ENCODE peak calls at places on chromosomes 1 and 21, in seven cellular contexts. B is upper lobe of right lung, V is uterus, L is iPS DF 6.9, M is thyroid gland, Y is cardiac muscle cell, G is A673. N is an unnamed sample.

GRCh38 chr1:158035976-158036583 is 42.6 kb downstream of the KIRREL1 start:
- DNase-seq in B (no peak), V (peak; percentile 74), L (no peak), M (peak; percentile 47), Y (peak; percentile 79), G (peak; percentile 72), N (peak; percentile 31)

GRCh38 chr1:15758537-15758936 is at the start of gene FBLIM1:
- DNase-seq in B (no peak), V (peak; percentile 54), L (no peak), M (peak; percentile 41), Y (peak; percentile 51), G (no peak), N (no peak)

GRCh38 chr1:94094466-94095111 is 26.4 kb downstream of the ABCA4 start:
- DNase-seq in B (no peak), V (peak; percentile 78), L (no peak), M (peak; percentile 83), Y (peak; percentile 92), G (peak; percentile 9), N (peak; percentile 19)

GRCh38 chr1:5427026-5427613 is 565.1 kb downstream of the NPHP4 start:
- DNase-seq in B (no peak), V (no peak), L (no peak), M (no peak), Y (no peak), G (no peak), N (no peak)

GRCh38 chr1:37255111-37255795 is 219.1 kb upstream of the ZC3H12A start:
- DNase-seq in B (no peak), V (no peak), L (peak; percentile 68), M (peak; percentile 4), Y (peak; percentile 16), G (peak; percentile 60), N (peak; percentile 61)

GRCh38 chr1:54356680-54357147 is 49.5 kb downstream of the SSBP3 start:
- DNase-seq in B (no peak), V (no peak), L (no peak), M (no peak), Y (no peak), G (no peak), N (no peak)

GRCh38 chr1:5525597-5526384 is 466.4 kb downstream of the NPHP4 start:
- DNase-seq in B (no peak), V (no peak), L (no peak), M (no peak), Y (no peak), G (no peak), N (no peak)

GRCh38 chr21:29378814-29379213 is 80.1 kb downstream of the BACH1 start:
- DNase-seq in B (no peak), V (no peak), L (no peak), M (no peak), Y (peak; percentile 63), G (no peak), N (no peak)

GRCh38 chr21:35473496-35473895 is 424.4 kb upstream of the RUNX1 start:
- DNase-seq in B (no peak), V (no peak), L (no peak), M (no peak), Y (no peak), G (no peak), N (no peak)

GRCh38 chr21:43280949-43281633 is 112.3 kb downstream of the CRYAA start:
- DNase-seq in B (peak; percentile 27), V (no peak), L (no peak), M (no peak), Y (no peak), G (no peak), N (no peak)

GRCh38 chr21:45041351-45041805 is 33.0 kb upstream of the ADARB1 start:
- DNase-seq in B (peak; percentile 81), V (peak; percentile 88), L (no peak), M (peak; percentile 37), Y (peak; percentile 96), G (no peak), N (no peak)

GRCh38 chr1:179921981-179922380 is 32.6 kb upstream of the CEP350 start:
- DNase-seq in B (no peak), V (no peak), L (no peak), M (no peak), Y (peak; percentile 25), G (no peak), N (no peak)

GRCh38 chr1:204190212-204191211 is 5.8 kb downstream of the KISS1 start:
- DNase-seq in B (no peak), V (peak; percentile 52), L (no peak), M (peak; percentile 7), Y (peak; percentile 73), G (peak; percentile 35), N (no peak)

GRCh38 chr1:230986976-230987375 is 8.1 kb downstream of the ARV1 start:
- DNase-seq in B (no peak), V (no peak), L (no peak), M (no peak), Y (peak; percentile 34), G (no peak), N (no peak)

GRCh38 chr1:54519709-54520108 is 28.3 kb upstream of the ACOT11 start:
- DNase-seq in B (no peak), V (no peak), L (no peak), M (no peak), Y (no peak), G (no peak), N (peak; percentile 29)

GRCh38 chr1:33296082-33296458 is 24.8 kb downstream of the A3GALT2 start:
- DNase-seq in B (peak; percentile 22), V (no peak), L (no peak), M (peak; percentile 5), Y (no peak), G (no peak), N (no peak)

GRCh38 chr1:8325771-8326170 is 7.9 kb downstream of the SLC45A1 start:
- DNase-seq in B (no peak), V (no peak), L (no peak), M (no peak), Y (no peak), G (no peak), N (no peak)

GRCh38 chr1:96538001-96538649 is 183.5 kb upstream of the PTBP2 start:
- DNase-seq in B (no peak), V (peak; percentile 53), L (no peak), M (peak; percentile 56), Y (peak; percentile 92), G (peak; percentile 70), N (no peak)
- H3K27ac ChIP-seq in B (peak overlapping the region; percentile 71), V (peak overlapping the region; percentile 85), L (no peak overlapping the region), M (peak overlapping the region; percentile 89), Y (peak overlapping the region; percentile 76), G (peak overlapping the region; percentile 56), N (no peak overlapping the region)

GRCh38 chr1:12184008-12184681 is 17.4 kb downstream of the TNFRSF1B start:
- DNase-seq in B (peak; percentile 87), V (peak; percentile 91), L (no peak), M (peak; percentile 40), Y (peak; percentile 96), G (no peak), N (peak; percentile 56)

GRCh38 chr1:12181568-12181967 is 14.8 kb downstream of the TNFRSF1B start:
- DNase-seq in B (no peak), V (no peak), L (no peak), M (no peak), Y (no peak), G (no peak), N (no peak)

GRCh38 chr1:12185036-12185435 is 18.2 kb downstream of the TNFRSF1B start:
- DNase-seq in B (no peak), V (no peak), L (no peak), M (no peak), Y (no peak), G (no peak), N (no peak)

GRCh38 chr1:12182410-12182946 is 15.7 kb downstream of the TNFRSF1B start:
- DNase-seq in B (no peak), V (no peak), L (no peak), M (no peak), Y (peak; percentile 30), G (no peak), N (no peak)

GRCh38 chr1:12183095-12183794 is 16.5 kb downstream of the TNFRSF1B start:
- DNase-seq in B (no peak), V (no peak), L (no peak), M (no peak), Y (no peak), G (no peak), N (no peak)
- H3K4me1 ChIP-seq in B (peaks cover 87% of the 10 kb centered on the region), V (peaks cover 25% of the 10 kb centered on the region), L (peaks cover 2% of the 10 kb centered on the region), M (peaks cover 5% of the 10 kb centered on the region), Y (peaks cover 20% of the 10 kb centered on the region), G (peaks cover 3% of the 10 kb centered on the region), N (peaks cover 30% of the 10 kb centered on the region)

GRCh38 chr1:223711838-223712183 is 528 bp upstream of the CAPN2 start:
- DNase-seq in B (no peak), V (no peak), L (no peak), M (no peak), Y (no peak), G (no peak), N (no peak)
- H3K27ac ChIP-seq in B (peak overlapping the region; percentile 98), V (peak overlapping the region; percentile 96), L (no peak overlapping the region), M (peak overlapping the region; percentile 96), Y (no peak overlapping the region), G (peak overlapping the region; percentile 92), N (peak overlapping the region; percentile 29)

GRCh38 chr1:21338568-21339401 is 48.5 kb upstream of the ECE1 start:
- DNase-seq in B (no peak), V (peak; percentile 92), L (no peak), M (no peak), Y (peak; percentile 69), G (no peak), N (peak; percentile 73)
- H3K4me1 ChIP-seq in B (peaks cover 82% of the 10 kb centered on the region), V (peaks cover 47% of the 10 kb centered on the region), L (peaks cover 4% of the 10 kb centered on the region), M (peaks cover 94% of the 10 kb centered on the region), Y (peaks cover 6% of the 10 kb centered on the region), G (peaks cover 22% of the 10 kb centered on the region), N (peaks cover 37% of the 10 kb centered on the region)